ENCODE peak calls at places on chromosomes 16 and 17, in seven cellular contexts. B is GDM1; S is HAP-1; H is AG08396; V is MV-4-11; I is H4; R is central memory CD4-positive, alpha-beta T cell. F is an unnamed sample.

GRCh38 chr17:66098040-66098439 is 93.9 kb downstream of the CEP112 start:
- DNase-seq in V (no peak), H (no peak), I (no peak), S (no peak), B (no peak), R (no peak), F (no peak)

GRCh38 chr17:39808409-39808997 is 55.6 kb downstream of the IKZF3 start:
- DNase-seq in H (no peak), B (no peak), V (no peak), R (no peak), I (no peak), S (no peak), F (no peak)

GRCh38 chr16:82657786-82658185 is 31.0 kb downstream of the CDH13 start:
- DNase-seq in S (no peak), V (no peak), I (no peak), B (no peak), H (no peak), R (no peak), F (no peak)

GRCh38 chr16:53754938-53755910 is 51.3 kb downstream of the FTO start:
- DNase-seq in H (no peak), B (no peak), V (no peak), I (peak; percentile 38), S (peak; percentile 76), R (no peak), F (no peak)

GRCh38 chr17:39527220-39527813 is 66.0 kb downstream of the CDK12 start:
- DNase-seq in H (no peak), B (no peak), I (no peak), R (peak; percentile 2), V (peak; percentile 40), S (no peak), F (no peak)

GRCh38 chr16:18024566-18024965 is 312.0 kb downstream of the NPIPA8 start:
- DNase-seq in S (no peak), R (no peak), H (no peak), I (no peak), B (no peak), V (no peak), F (no peak)

GRCh38 chr17:1908699-1909309 is 79.0 kb downstream of the RPA1 start:
- DNase-seq in R (peak; percentile 19), H (peak; percentile 86), B (peak; percentile 66), S (peak; percentile 82), V (peak; percentile 56), I (peak; percentile 57), F (peak; percentile 65)

GRCh38 chr16:88380619-88381018 is 2.1 kb upstream of the ZNF469 start:
- DNase-seq in V (no peak), I (no peak), R (no peak), S (no peak), B (no peak), H (no peak), F (no peak)

GRCh38 chr17:39648876-39649430 is 12.0 kb downstream of the STARD3 start:
- DNase-seq in B (no peak), R (no peak), V (peak; percentile 64), H (no peak), S (no peak), I (no peak), F (no peak)

GRCh38 chr17:4490637-4491061 is 8.0 kb upstream of the SPNS2 start:
- DNase-seq in H (no peak), B (no peak), R (no peak), S (no peak), V (no peak), I (no peak), F (no peak)

GRCh38 chr16:27463741-27464662 is 62.0 kb downstream of the IL21R start:
- DNase-seq in S (no peak), H (no peak), B (no peak), V (no peak), I (no peak), R (peak; percentile 75), F (no peak)

GRCh38 chr17:32636593-32637218 is 149.9 kb downstream of the CDK5R1 start:
- DNase-seq in I (no peak), H (no peak), B (no peak), V (no peak), S (no peak), R (no peak), F (no peak)

GRCh38 chr17:69523252-69523861 is 108.9 kb downstream of the MAP2K6 start:
- DNase-seq in I (peak; percentile 67), H (peak; percentile 50), S (peak; percentile 32), V (peak; percentile 63), B (peak; percentile 33), R (no peak), F (no peak)

GRCh38 chr17:66152756-66153155 is 39.2 kb downstream of the CEP112 start:
- DNase-seq in I (no peak), V (no peak), S (no peak), R (no peak), H (no peak), B (no peak), F (no peak)

GRCh38 chr17:79695293-79696158 is 35.2 kb upstream of the ENPP7 start:
- DNase-seq in B (peak; percentile 70), V (no peak), S (no peak), R (no peak), I (peak; percentile 58), H (no peak), F (no peak)